ENCODE peak calls at places on chromosome 9, in four cellular contexts. One of them, this sample, is unnamed.
A peak's percentile ranks its signal among the peaks of the same experiment; 100 is the strongest.

GRCh38 chr9:75418518-75418917 is 330.2 kb downstream of the OSTF1 start:
- DNase-seq in stimulated activated CD4-positive, alpha-beta T cell treated with anti-CD3 and anti-CD28 coated beads, Interleukin-15, amount 100 ng/mL, for 1 hour: no peak
- DNase-seq in natural killer cell: no peak
- DNase-seq in activated CD4-positive, alpha-beta T cell treated with anti-CD3 and anti-CD28 coated beads, Interleukin-2, amount 50 U/mL, for 1 hour: no peak
- DNase-seq in this sample: no peak

GRCh38 chr9:129630967-129631672 is 5.2 kb downstream of the NTMT1 start:
- DNase-seq in stimulated activated CD4-positive, alpha-beta T cell treated with anti-CD3 and anti-CD28 coated beads, Interleukin-15, amount 100 ng/mL, for 1 hour: no peak
- DNase-seq in natural killer cell: no peak
- DNase-seq in activated CD4-positive, alpha-beta T cell treated with anti-CD3 and anti-CD28 coated beads, Interleukin-2, amount 50 U/mL, for 1 hour: no peak
- DNase-seq in this sample: peak; percentile 75

GRCh38 chr9:94967481-94967880 is 241.0 kb downstream of the AOPEP start:
- DNase-seq in stimulated activated CD4-positive, alpha-beta T cell treated with anti-CD3 and anti-CD28 coated beads, Interleukin-15, amount 100 ng/mL, for 1 hour: no peak
- DNase-seq in natural killer cell: no peak
- DNase-seq in activated CD4-positive, alpha-beta T cell treated with anti-CD3 and anti-CD28 coated beads, Interleukin-2, amount 50 U/mL, for 1 hour: no peak
- DNase-seq in this sample: no peak

GRCh38 chr9:123119566-123119965 is 86.1 kb downstream of the GPR21 start:
- DNase-seq in stimulated activated CD4-positive, alpha-beta T cell treated with anti-CD3 and anti-CD28 coated beads, Interleukin-15, amount 100 ng/mL, for 1 hour: no peak
- DNase-seq in natural killer cell: no peak
- DNase-seq in activated CD4-positive, alpha-beta T cell treated with anti-CD3 and anti-CD28 coated beads, Interleukin-2, amount 50 U/mL, for 1 hour: no peak
- DNase-seq in this sample: no peak

GRCh38 chr9:133445293-133445969 is 14.3 kb upstream of the CACFD1 start:
- DNase-seq in stimulated activated CD4-positive, alpha-beta T cell treated with anti-CD3 and anti-CD28 coated beads, Interleukin-15, amount 100 ng/mL, for 1 hour: no peak
- DNase-seq in natural killer cell: no peak
- DNase-seq in activated CD4-positive, alpha-beta T cell treated with anti-CD3 and anti-CD28 coated beads, Interleukin-2, amount 50 U/mL, for 1 hour: no peak
- DNase-seq in this sample: no peak

GRCh38 chr9:127897194-127897692 is 2.2 kb downstream of the ST6GALNAC6 start:
- DNase-seq in stimulated activated CD4-positive, alpha-beta T cell treated with anti-CD3 and anti-CD28 coated beads, Interleukin-15, amount 100 ng/mL, for 1 hour: no peak
- DNase-seq in natural killer cell: no peak
- DNase-seq in activated CD4-positive, alpha-beta T cell treated with anti-CD3 and anti-CD28 coated beads, Interleukin-2, amount 50 U/mL, for 1 hour: peak; percentile 25
- DNase-seq in this sample: peak; percentile 70

GRCh38 chr9:108053555-108054061 is 564.0 kb upstream of the KLF4 start:
- DNase-seq in stimulated activated CD4-positive, alpha-beta T cell treated with anti-CD3 and anti-CD28 coated beads, Interleukin-15, amount 100 ng/mL, for 1 hour: no peak
- DNase-seq in natural killer cell: no peak
- DNase-seq in activated CD4-positive, alpha-beta T cell treated with anti-CD3 and anti-CD28 coated beads, Interleukin-2, amount 50 U/mL, for 1 hour: no peak
- DNase-seq in this sample: peak; percentile 4

GRCh38 chr9:36008774-36009300 is 27.9 kb upstream of the RECK start:
- DNase-seq in stimulated activated CD4-positive, alpha-beta T cell treated with anti-CD3 and anti-CD28 coated beads, Interleukin-15, amount 100 ng/mL, for 1 hour: peak; percentile 27
- DNase-seq in natural killer cell: peak; percentile 38
- DNase-seq in activated CD4-positive, alpha-beta T cell treated with anti-CD3 and anti-CD28 coated beads, Interleukin-2, amount 50 U/mL, for 1 hour: peak; percentile 53
- DNase-seq in this sample: peak; percentile 31

GRCh38 chr9:104028827-104029226 is 65.3 kb upstream of the SMC2 start:
- DNase-seq in stimulated activated CD4-positive, alpha-beta T cell treated with anti-CD3 and anti-CD28 coated beads, Interleukin-15, amount 100 ng/mL, for 1 hour: no peak
- DNase-seq in natural killer cell: no peak
- DNase-seq in activated CD4-positive, alpha-beta T cell treated with anti-CD3 and anti-CD28 coated beads, Interleukin-2, amount 50 U/mL, for 1 hour: no peak
- DNase-seq in this sample: no peak

GRCh38 chr9:103707181-103707580 is 386.9 kb upstream of the SMC2 start:
- DNase-seq in stimulated activated CD4-positive, alpha-beta T cell treated with anti-CD3 and anti-CD28 coated beads, Interleukin-15, amount 100 ng/mL, for 1 hour: no peak
- DNase-seq in natural killer cell: no peak
- DNase-seq in activated CD4-positive, alpha-beta T cell treated with anti-CD3 and anti-CD28 coated beads, Interleukin-2, amount 50 U/mL, for 1 hour: no peak
- DNase-seq in this sample: no peak

GRCh38 chr9:27129221-27129620 is 20.2 kb downstream of the TEK start:
- DNase-seq in stimulated activated CD4-positive, alpha-beta T cell treated with anti-CD3 and anti-CD28 coated beads, Interleukin-15, amount 100 ng/mL, for 1 hour: no peak
- DNase-seq in natural killer cell: no peak
- DNase-seq in activated CD4-positive, alpha-beta T cell treated with anti-CD3 and anti-CD28 coated beads, Interleukin-2, amount 50 U/mL, for 1 hour: no peak
- DNase-seq in this sample: no peak

GRCh38 chr9:85258229-85258628 is 483.5 kb downstream of the AGTPBP1 start:
- DNase-seq in stimulated activated CD4-positive, alpha-beta T cell treated with anti-CD3 and anti-CD28 coated beads, Interleukin-15, amount 100 ng/mL, for 1 hour: no peak
- DNase-seq in natural killer cell: no peak
- DNase-seq in activated CD4-positive, alpha-beta T cell treated with anti-CD3 and anti-CD28 coated beads, Interleukin-2, amount 50 U/mL, for 1 hour: no peak
- DNase-seq in this sample: no peak